ENCODE peak calls at places on chromosomes 3 and 15, in six cellular contexts. G, H, S, L, A and Z are unnamed samples.

GRCh38 chr15:42494998-42495360 is 455 bp upstream of the SNAP23 start:
- DNase-seq in G (peak; percentile 26), H (peak; percentile 86), S (no peak), L (peak; percentile 34), A (no peak), Z (no peak)

GRCh38 chr3:117409701-117410459 is 700.3 kb downstream of the TUSC7 start:
- DNase-seq in G (no peak), H (no peak), S (no peak), L (no peak), A (no peak), Z (no peak)

GRCh38 chr3:183443395-183444132 is 15.1 kb upstream of the MCF2L2 start:
- DNase-seq in G (no peak), H (no peak), S (no peak), L (peak; percentile 9), A (no peak), Z (no peak)

GRCh38 chr3:31213869-31214486 is 318.7 kb upstream of the STT3B start:
- DNase-seq in G (no peak), H (peak; percentile 46), S (no peak), L (no peak), A (peak; percentile 79), Z (peak; percentile 91)

GRCh38 chr15:30036304-30036703 is 46.5 kb upstream of the GOLGA8J start:
- DNase-seq in G (no peak), H (no peak), S (no peak), L (no peak), A (no peak), Z (no peak)

GRCh38 chr3:197468866-197469382 is 86.8 kb downstream of the BDH1 start:
- DNase-seq in G (peak; percentile 71), H (no peak), S (no peak), L (peak; percentile 83), A (no peak), Z (no peak)

GRCh38 chr15:62850791-62851291 is 191.7 kb upstream of the TPM1 start:
- DNase-seq in G (peak; percentile 91), H (peak; percentile 37), S (no peak), L (peak; percentile 83), A (no peak), Z (no peak)

GRCh38 chr3:42936157-42936981 is 30.4 kb downstream of the ZNF662 start:
- DNase-seq in G (no peak), H (no peak), S (peak; percentile 14), L (no peak), A (no peak), Z (no peak)

GRCh38 chr3:192409203-192409837 is 318.0 kb downstream of the FGF12 start:
- DNase-seq in G (peak; percentile 43), H (peak; percentile 57), S (no peak), L (no peak), A (no peak), Z (no peak)

GRCh38 chr3:132721479-132722164 is 587 bp downstream of the NPHP3 start:
- DNase-seq in G (peak; percentile 70), H (no peak), S (no peak), L (peak; percentile 59), A (no peak), Z (peak; percentile 70)

GRCh38 chr15:90059208-90059985 is 42.9 kb downstream of the IDH2 start:
- DNase-seq in G (no peak), H (no peak), S (peak; percentile 65), L (peak; percentile 31), A (peak; percentile 97), Z (peak; percentile 99)

GRCh38 chr3:115341208-115341607 is 194.1 kb upstream of the ZBTB20 start:
- DNase-seq in G (peak; percentile 12), H (peak; percentile 78), S (no peak), L (no peak), A (no peak), Z (peak; percentile 8)

GRCh38 chr15:77066961-77067690 is 3.8 kb downstream of the TSPAN3 start:
- DNase-seq in G (peak; percentile 85), H (peak; percentile 84), S (no peak), L (peak; percentile 58), A (no peak), Z (no peak)

GRCh38 chr15:65067334-65067644 is 502 bp downstream of the RASL12 start:
- DNase-seq in G (no peak), H (no peak), S (no peak), L (no peak), A (no peak), Z (no peak)

GRCh38 chr3:44252332-44252731 is 10.6 kb downstream of the TOPAZ1 start:
- DNase-seq in G (no peak), H (peak; percentile 93), S (no peak), L (no peak), A (no peak), Z (no peak)

GRCh38 chr3:108131105-108131794 is 40.4 kb upstream of the CD47 start:
- DNase-seq in G (peak; percentile 37), H (peak; percentile 62), S (no peak), L (no peak), A (no peak), Z (no peak)

GRCh38 chr3:126034481-126035361 is 49.2 kb downstream of the SLC41A3 start:
- DNase-seq in G (no peak), H (no peak), S (no peak), L (no peak), A (no peak), Z (no peak)

GRCh38 chr3:188367741-188368140 is 213.8 kb downstream of the LPP start:
- DNase-seq in G (no peak), H (no peak), S (no peak), L (no peak), A (no peak), Z (no peak)

GRCh38 chr3:48432411-48433371 is 2.8 kb upstream of the PLXNB1 start:
- DNase-seq in G (peak; percentile 53), H (no peak), S (no peak), L (no peak), A (no peak), Z (peak; percentile 44)

GRCh38 chr15:62075595-62076279 is 9.0 kb downstream of the C2CD4A start:
- DNase-seq in G (no peak), H (no peak), S (no peak), L (no peak), A (no peak), Z (no peak)

GRCh38 chr3:186042036-186042435 is 66.9 kb downstream of the ETV5 start:
- DNase-seq in G (no peak), H (no peak), S (no peak), L (no peak), A (no peak), Z (no peak)

GRCh38 chr3:14290631-14291385 is 111.6 kb upstream of the SLC6A6 start:
- DNase-seq in G (no peak), H (no peak), S (no peak), L (no peak), A (no peak), Z (no peak)

GRCh38 chr3:105039004-105039403 is 327.7 kb upstream of the ALCAM start:
- DNase-seq in G (no peak), H (no peak), S (no peak), L (no peak), A (no peak), Z (no peak)

GRCh38 chr3:189787622-189788021 is 156.4 kb downstream of the TP63 start:
- DNase-seq in G (no peak), H (peak; percentile 25), S (no peak), L (no peak), A (no peak), Z (no peak)

GRCh38 chr3:189787191-189787590 is 156.0 kb downstream of the TP63 start:
- DNase-seq in G (no peak), H (no peak), S (no peak), L (no peak), A (no peak), Z (no peak)

GRCh38 chr3:189790658-189791057 is 159.5 kb downstream of the TP63 start:
- DNase-seq in G (no peak), H (peak; percentile 74), S (no peak), L (no peak), A (no peak), Z (no peak)

GRCh38 chr3:189792046-189792929 is 161.1 kb downstream of the TP63 start:
- DNase-seq in G (no peak), H (no peak), S (no peak), L (no peak), A (no peak), Z (no peak)

DNA sequence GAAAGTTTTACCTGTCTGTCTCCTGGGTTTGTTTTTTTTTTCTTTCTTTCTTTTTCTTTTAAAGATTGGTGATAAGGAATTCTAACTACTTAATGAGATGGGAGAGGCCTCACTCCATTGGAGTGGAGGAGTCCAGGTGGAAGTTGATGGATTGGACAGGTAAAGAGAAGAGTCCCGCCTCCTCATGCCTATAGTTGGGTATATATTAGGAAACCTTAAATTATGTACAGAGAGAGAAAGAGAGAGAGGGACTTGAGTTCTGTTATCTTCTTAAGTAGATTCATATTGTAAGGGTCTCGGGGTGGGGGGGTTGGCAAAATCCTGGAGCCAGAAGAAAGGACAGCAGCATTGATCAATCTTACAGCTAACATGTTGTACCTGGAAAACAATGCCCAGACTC is 158.2 kb downstream of the TP63 start:
- DNase-seq in G (no peak), H (no peak), S (no peak), L (no peak), A (no peak), Z (no peak)
- TF ChIP-seq POLR2A in G (no peak), H (no peak), S (no peak), L (no peak), A (no peak), Z (no peak)

GRCh38 chr3:52533623-52534280 is at the start of gene NT5DC2:
- DNase-seq in G (peak; percentile 69), H (peak; percentile 58), S (peak; percentile 90), L (peak; percentile 46), A (no peak), Z (peak; percentile 87)
- TF ChIP-seq CTCF in G (peak; percentile 18), H (peak; percentile 21), S (no peak), L (peak; percentile 59), A (no peak), Z (no peak)

DNA sequence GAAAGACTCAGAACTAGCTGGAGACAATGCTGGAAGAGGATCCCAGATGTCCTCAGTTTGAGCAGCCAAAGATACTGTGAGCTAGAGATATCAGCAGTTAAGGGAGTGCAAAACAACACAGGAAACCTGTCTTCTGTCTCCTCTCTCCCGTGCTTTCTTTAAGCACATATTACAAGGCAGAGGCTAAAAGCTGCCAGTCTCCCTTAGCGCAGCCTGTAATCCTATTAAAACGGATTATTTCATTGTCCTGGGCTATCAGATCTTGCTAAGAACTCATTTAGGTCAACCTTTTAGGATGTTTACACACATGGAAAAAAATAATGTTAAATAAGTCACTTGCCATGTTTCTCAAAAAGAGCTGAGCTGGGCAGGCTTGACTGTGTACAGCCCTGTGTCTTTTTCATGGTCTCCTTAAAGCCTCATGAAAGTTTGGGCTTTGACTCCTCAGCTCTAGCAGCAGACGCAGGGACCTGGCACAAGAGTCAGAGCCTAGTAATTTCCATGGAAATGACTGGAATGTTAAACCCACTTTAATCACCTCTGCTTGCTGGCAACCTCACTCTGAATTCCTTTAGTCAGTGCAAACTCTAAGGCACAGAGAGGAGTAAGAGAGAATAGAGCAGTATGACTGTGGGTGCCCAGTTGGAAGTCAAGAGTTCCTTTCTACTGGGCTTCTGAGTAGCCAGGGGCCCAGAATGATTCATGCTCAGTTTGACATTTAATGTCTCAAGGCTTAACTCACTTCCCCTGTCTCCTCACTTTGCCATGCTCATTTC is 491.9 kb downstream of the NTRK3 start:
- DNase-seq in G (peak; percentile 17), H (no peak), S (no peak), L (no peak), A (no peak), Z (no peak)
- TF ChIP-seq MYC in G (no peak), H (no peak), S (no peak), L (no peak), A (no peak), Z (no peak)

DNA sequence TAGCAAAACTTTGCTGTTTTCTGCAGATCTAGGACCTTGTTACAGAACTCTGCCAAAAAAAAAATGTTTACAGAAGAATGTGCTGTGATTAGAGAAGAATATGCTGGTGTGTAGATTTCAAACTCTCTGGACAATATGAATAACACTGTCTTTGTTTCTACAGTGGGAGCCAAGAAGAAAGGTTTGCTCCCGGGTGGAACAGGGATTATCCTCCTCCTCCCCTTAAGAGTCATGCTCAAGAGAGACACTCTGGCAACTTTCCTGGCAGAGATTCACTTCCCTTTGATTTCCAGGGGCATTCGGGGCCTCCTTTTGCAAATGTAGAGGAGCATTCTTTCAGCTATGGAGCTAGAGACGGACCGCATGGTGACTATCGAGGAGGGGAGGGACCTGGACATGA is 27.4 kb downstream of the RBM6 start:
- DNase-seq in G (no peak), H (no peak), S (no peak), L (no peak), A (no peak), Z (no peak)
- TF ChIP-seq POLR2A in G (no peak), H (no peak), S (no peak), L (no peak), A (no peak), Z (no peak)